ENCODE peak calls at places on chromosomes 13 and 19, in ten cellular contexts. E is Right ventricle myocardium inferior; N is Panc1; H is natural killer cell; I is foreskin keratinocyte; T is stimulated activated naive CD8-positive, alpha-beta T cell treated with anti-CD3 and anti-CD28 coated beads, Interleukin-15, amount 100 ng/mL, for 72 hours; G is aorta; M is right lobe of liver; Q is HCT116; B is activated CD4-positive, alpha-beta T cell treated with anti-CD3 and anti-CD28 coated beads for 36 hours. L is an unnamed sample.

GRCh38 chr19:33690461-33691427 is 69.0 kb downstream of the CHST8 start:
- ATAC-seq in E (no peak), N (no peak), H (no peak), I (peak; percentile 23), T (no peak), G (no peak), M (no peak), Q (peak; percentile 54), B (no peak), L (no peak)

GRCh38 chr19:14440049-14440448 is 6.9 kb downstream of the PKN1 start:
- ATAC-seq in E (peak; percentile 63), N (no peak), H (peak; percentile 72), I (no peak), T (peak; percentile 98), G (peak; percentile 46), M (peak; percentile 78), Q (no peak), B (peak; percentile 98), L (peak; percentile 99)

GRCh38 chr19:47444388-47444821 is 25.1 kb upstream of the MEIS3 start:
- ATAC-seq in E (no peak), N (no peak), H (no peak), I (no peak), T (no peak), G (no peak), M (no peak), Q (no peak), B (no peak), L (peak; percentile 39)

GRCh38 chr13:20990910-20991525 is 70.4 kb downstream of the LATS2 start:
- ATAC-seq in E (no peak), N (no peak), H (no peak), I (no peak), T (no peak), G (no peak), M (no peak), Q (peak; percentile 63), B (no peak), L (no peak)

GRCh38 chr19:4415352-4415751 is 12.9 kb downstream of the CHAF1A start:
- ATAC-seq in E (no peak), N (no peak), H (no peak), I (no peak), T (no peak), G (no peak), M (no peak), Q (no peak), B (no peak), L (no peak)

GRCh38 chr19:48994035-48994386 is 324 bp downstream of the RUVBL2 start:
- ATAC-seq in E (no peak), N (no peak), H (no peak), I (no peak), T (no peak), G (no peak), M (no peak), Q (no peak), B (no peak), L (no peak)

GRCh38 chr13:99270503-99270902 is 12.3 kb upstream of the GPR18 start:
- ATAC-seq in E (no peak), N (no peak), H (no peak), I (no peak), T (no peak), G (no peak), M (no peak), Q (no peak), B (no peak), L (no peak)

GRCh38 chr13:44271915-44272341 is 101.7 kb upstream of the SERP2 start:
- ATAC-seq in E (peak; percentile 48), N (no peak), H (no peak), I (no peak), T (no peak), G (peak; percentile 73), M (no peak), Q (no peak), B (no peak), L (no peak)

GRCh38 chr13:101499406-101499805 is 46.9 kb downstream of the ITGBL1 start:
- ATAC-seq in E (no peak), N (no peak), H (no peak), I (no peak), T (no peak), G (no peak), M (no peak), Q (no peak), B (no peak), L (no peak)